ENCODE peak calls at places on chromosomes 3 and 15, in ten cellular contexts. R, Y, T, Z, N, V, X, O, P and Q are unnamed samples.

GRCh38 chr3:41304603-41305002 is 105.3 kb downstream of the CTNNB1 start:
- DNase-seq in R (no peak), Y (no peak), T (no peak), Z (no peak), N (no peak), V (no peak), X (no peak), O (no peak), P (peak), Q (peak)

GRCh38 chr3:158770254-158771017 is 31.4 kb upstream of the MFSD1 start:
- DNase-seq in R (no peak), Y (no peak), T (no peak), Z (no peak), N (no peak), V (no peak), X (peak), O (no peak), P (no peak), Q (no peak)

GRCh38 chr15:65195542-65196026 is 10.4 kb upstream of the CLPX start:
- DNase-seq in R (no peak), Y (no peak), T (no peak), Z (no peak), N (no peak), V (peak), X (no peak), O (no peak), P (peak), Q (no peak)

GRCh38 chr15:73851679-73852078 is 21.7 kb upstream of the TBC1D21 start:
- DNase-seq in R (peak), Y (peak), T (peak), Z (peak), N (no peak), V (no peak), X (peak), O (peak), P (peak), Q (no peak)

GRCh38 chr3:114490829-114491228 is 197.0 kb downstream of the TIGIT start:
- DNase-seq in R (no peak), Y (no peak), T (no peak), Z (no peak), N (no peak), V (no peak), X (no peak), O (no peak), P (no peak), Q (no peak)

GRCh38 chr3:101779047-101779807 is at the start of gene NXPE3:
- DNase-seq in R (peak), Y (peak), T (peak), Z (peak), N (peak), V (no peak), X (peak), O (peak), P (peak), Q (peak)

GRCh38 chr3:174322789-174323188 is 536.3 kb upstream of the NAALADL2 start:
- DNase-seq in R (no peak), Y (no peak), T (no peak), Z (no peak), N (no peak), V (no peak), X (no peak), O (no peak), P (no peak), Q (no peak)

GRCh38 chr15:83398591-83398990 is 48.5 kb upstream of the SH3GL3 start:
- DNase-seq in R (no peak), Y (no peak), T (no peak), Z (no peak), N (no peak), V (no peak), X (no peak), O (no peak), P (no peak), Q (no peak)

GRCh38 chr3:193314161-193314560 is 64.4 kb downstream of the ATP13A5 start:
- DNase-seq in R (no peak), Y (no peak), T (no peak), Z (no peak), N (peak), V (no peak), X (no peak), O (no peak), P (no peak), Q (no peak)

GRCh38 chr3:31353166-31353565 is 179.6 kb upstream of the STT3B start:
- DNase-seq in R (no peak), Y (no peak), T (no peak), Z (no peak), N (no peak), V (no peak), X (no peak), O (no peak), P (no peak), Q (no peak)

GRCh38 chr15:57477736-57478522 is 101.6 kb downstream of the CGNL1 start:
- DNase-seq in R (peak), Y (peak), T (no peak), Z (no peak), N (no peak), V (no peak), X (no peak), O (no peak), P (no peak), Q (no peak)

GRCh38 chr3:166570136-166570535 is 732.9 kb upstream of the BCHE start:
- DNase-seq in R (no peak), Y (no peak), T (no peak), Z (no peak), N (no peak), V (no peak), X (no peak), O (no peak), P (no peak), Q (no peak)

GRCh38 chr3:124837730-124838186 is 49.4 kb downstream of the ITGB5 start:
- DNase-seq in R (peak), Y (peak), T (peak), Z (peak), N (peak), V (no peak), X (peak), O (peak), P (peak), Q (peak)

GRCh38 chr15:40238927-40239591 is at the start of gene PAK6:
- DNase-seq in R (no peak), Y (peak), T (peak), Z (peak), N (peak), V (peak), X (peak), O (peak), P (peak), Q (peak)

GRCh38 chr15:86006546-86006945 is 73.1 kb upstream of the AGBL1 start:
- DNase-seq in R (no peak), Y (no peak), T (no peak), Z (no peak), N (no peak), V (no peak), X (no peak), O (no peak), P (no peak), Q (no peak)

GRCh38 chr3:40516201-40516600 is 8.6 kb upstream of the ZNF621 start:
- DNase-seq in R (no peak), Y (no peak), T (no peak), Z (no peak), N (no peak), V (no peak), X (no peak), O (no peak), P (no peak), Q (no peak)

GRCh38 chr3:64291956-64292355 is 66.7 kb upstream of the PRICKLE2 start:
- DNase-seq in R (no peak), Y (no peak), T (no peak), Z (no peak), N (no peak), V (no peak), X (no peak), O (no peak), P (no peak), Q (no peak)

GRCh38 chr3:147161833-147162232 is 244.5 kb downstream of the ZIC4 start:
- DNase-seq in R (no peak), Y (no peak), T (no peak), Z (no peak), N (no peak), V (no peak), X (no peak), O (no peak), P (no peak), Q (no peak)

GRCh38 chr3:179558742-179559364 is 3.9 kb upstream of the ACTL6A start:
- DNase-seq in R (peak), Y (peak), T (peak), Z (peak), N (peak), V (no peak), X (peak), O (peak), P (peak), Q (peak)

GRCh38 chr3:37987751-37988179 is 2.8 kb upstream of the VILL start:
- DNase-seq in R (no peak), Y (peak), T (peak), Z (no peak), N (no peak), V (no peak), X (no peak), O (no peak), P (no peak), Q (no peak)
- TF ChIP-seq POLR2A in R (no peak), Y (no peak), T (peak), Z (no peak), N (no peak), V (no peak), X (no peak), O (no peak), P (no peak), Q (no peak)

DNA sequence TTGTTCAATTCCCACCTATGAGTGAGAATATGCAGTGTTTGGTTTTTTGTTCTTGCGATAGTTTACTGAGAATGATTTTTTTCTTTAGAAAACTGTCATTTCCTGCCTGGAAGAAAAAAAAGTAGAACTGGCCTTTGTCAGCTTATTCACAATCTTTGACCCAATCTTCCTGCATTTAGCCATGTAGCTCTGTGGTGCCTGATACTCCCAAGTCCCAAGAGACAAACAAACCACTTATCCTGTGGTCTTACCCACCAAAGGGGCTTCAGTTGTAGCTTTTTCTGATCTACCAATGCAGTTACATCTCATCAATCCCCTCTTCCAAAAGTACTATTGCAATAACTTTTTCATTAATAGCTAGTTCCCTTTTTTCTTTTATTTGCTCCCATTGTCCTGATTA is 444.6 kb downstream of the GRM7 start:
- DNase-seq in R (no peak), Y (no peak), T (no peak), Z (no peak), N (no peak), V (no peak), X (no peak), O (no peak), P (no peak), Q (no peak)
- TF ChIP-seq POLR2A in R (no peak), Y (no peak), T (no peak), Z (no peak), N (no peak), V (no peak), X (no peak), O (no peak), P (no peak), Q (no peak)

GRCh38 chr3:98564282-98565005 is 29.0 kb downstream of the CPOX start:
- DNase-seq in R (no peak), Y (no peak), T (no peak), Z (no peak), N (no peak), V (no peak), X (no peak), O (no peak), P (no peak), Q (no peak)
- TF ChIP-seq POLR2A in R (no peak), Y (no peak), T (no peak), Z (no peak), N (no peak), V (no peak), X (no peak), O (no peak), P (no peak), Q (no peak)

GRCh38 chr15:63044645-63045437 is 2.3 kb downstream of the TPM1 start:
- DNase-seq in R (no peak), Y (no peak), T (no peak), Z (no peak), N (no peak), V (no peak), X (no peak), O (no peak), P (no peak), Q (no peak)
- TF ChIP-seq POLR2A in R (no peak), Y (no peak), T (peak), Z (peak), N (no peak), V (no peak), X (no peak), O (no peak), P (no peak), Q (no peak)

GRCh38 chr3:16177962-16178627 is 3.6 kb downstream of the GALNT15 start:
- DNase-seq in R (peak), Y (peak), T (peak), Z (no peak), N (peak), V (no peak), X (peak), O (peak), P (peak), Q (peak)

GRCh38 chr3:16174976-16175901 is 759 bp downstream of the GALNT15 start:
- DNase-seq in R (no peak), Y (no peak), T (no peak), Z (no peak), N (no peak), V (no peak), X (no peak), O (no peak), P (no peak), Q (no peak)

GRCh38 chr3:16178628-16178988 is 4.1 kb downstream of the GALNT15 start:
- DNase-seq in R (no peak), Y (no peak), T (no peak), Z (no peak), N (no peak), V (no peak), X (no peak), O (no peak), P (no peak), Q (no peak)

GRCh38 chr3:16174389-16174788 is at the start of gene GALNT15:
- DNase-seq in R (no peak), Y (peak), T (peak), Z (no peak), N (no peak), V (no peak), X (no peak), O (no peak), P (peak), Q (peak)

GRCh38 chr3:16176391-16177030 is 2.0 kb downstream of the GALNT15 start:
- DNase-seq in R (no peak), Y (no peak), T (no peak), Z (no peak), N (no peak), V (no peak), X (no peak), O (no peak), P (no peak), Q (no peak)
- TF ChIP-seq POLR2A in R (no peak), Y (no peak), T (no peak), Z (no peak), N (no peak), V (no peak), X (no peak), O (no peak), P (no peak), Q (no peak)

GRCh38 chr15:50353999-50354837 is 780 bp downstream of the GABPB1 start:
- DNase-seq in R (peak), Y (peak), T (peak), Z (peak), N (peak), V (no peak), X (peak), O (peak), P (peak), Q (peak)
- TF ChIP-seq POLR2A in R (peak), Y (no peak), T (peak), Z (peak), N (no peak), V (peak), X (peak), O (peak), P (no peak), Q (peak)

GRCh38 chr3:117695321-117695720 is 985.7 kb downstream of the TUSC7 start:
- DNase-seq in R (no peak), Y (no peak), T (no peak), Z (no peak), N (no peak), V (no peak), X (no peak), O (no peak), P (no peak), Q (no peak)

GRCh38 chr3:117688583-117688982 is 979.0 kb downstream of the TUSC7 start:
- DNase-seq in R (no peak), Y (no peak), T (no peak), Z (no peak), N (no peak), V (no peak), X (no peak), O (no peak), P (no peak), Q (no peak)

GRCh38 chr3:117696871-117697270 is 987.3 kb downstream of the TUSC7 start:
- DNase-seq in R (no peak), Y (no peak), T (no peak), Z (no peak), N (no peak), V (no peak), X (no peak), O (no peak), P (no peak), Q (no peak)

GRCh38 chr3:117695871-117696270 is 986.3 kb downstream of the TUSC7 start:
- DNase-seq in R (no peak), Y (no peak), T (no peak), Z (no peak), N (no peak), V (no peak), X (no peak), O (no peak), P (no peak), Q (no peak)

GRCh38 chr3:117692416-117692995 is 982.9 kb downstream of the TUSC7 start:
- DNase-seq in R (no peak), Y (no peak), T (no peak), Z (no peak), N (no peak), V (no peak), X (no peak), O (no peak), P (no peak), Q (no peak)
- TF ChIP-seq POLR2A in R (no peak), Y (no peak), T (no peak), Z (no peak), N (no peak), V (no peak), X (no peak), O (no peak), P (no peak), Q (no peak)

DNA sequence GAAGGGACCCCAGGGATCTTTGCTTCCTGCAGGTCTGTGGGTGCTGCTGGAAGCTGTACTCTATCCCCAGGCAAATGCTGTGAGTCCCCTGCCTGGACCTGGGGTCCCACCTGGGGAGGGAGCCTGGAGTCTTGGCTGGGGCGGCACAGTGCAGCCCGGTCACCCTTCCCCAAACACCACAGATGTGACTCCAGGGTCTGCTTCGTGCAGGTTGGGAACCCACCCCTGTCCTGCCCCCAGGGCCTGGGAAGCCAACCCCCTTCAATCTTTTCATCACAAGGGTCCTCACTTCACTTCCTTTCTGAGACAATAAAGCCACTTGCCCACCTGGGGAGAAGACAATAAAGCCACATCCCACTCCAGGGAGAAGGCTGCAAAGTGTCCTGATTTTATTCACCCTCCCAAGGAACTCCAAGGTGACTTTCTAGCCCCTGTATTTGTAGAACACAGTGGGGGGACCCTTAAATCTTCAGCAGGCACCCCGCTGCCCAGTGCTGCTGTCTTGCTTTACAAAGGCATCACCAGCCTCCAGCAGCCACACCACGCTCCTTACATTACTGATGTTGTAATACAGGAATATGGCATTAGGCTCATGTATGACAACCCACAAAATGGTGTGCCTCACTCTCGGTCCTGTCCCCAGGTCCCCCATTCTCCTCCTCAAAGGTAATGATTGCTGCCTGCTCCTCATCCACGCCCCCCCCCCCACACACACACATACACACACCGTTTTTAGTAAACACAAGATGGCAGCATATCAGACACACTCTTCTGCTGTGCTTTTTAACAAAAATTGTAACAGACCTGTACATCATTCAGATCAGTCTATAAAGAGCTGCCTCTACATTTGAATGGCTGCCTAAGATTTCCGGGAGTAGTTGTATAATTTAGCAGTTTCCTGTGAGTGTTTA is 9.9 kb downstream of the C3orf22 start:
- DNase-seq in R (no peak), Y (no peak), T (peak), Z (no peak), N (no peak), V (no peak), X (no peak), O (no peak), P (no peak), Q (no peak)
- TF ChIP-seq POLR2A in R (no peak), Y (no peak), T (no peak), Z (no peak), N (no peak), V (no peak), X (no peak), O (no peak), P (no peak), Q (no peak)

GRCh38 chr3:46926871-46927717 is 49.5 kb downstream of the CCDC12 start:
- DNase-seq in R (no peak), Y (no peak), T (peak), Z (no peak), N (no peak), V (no peak), X (no peak), O (no peak), P (peak), Q (no peak)
- TF ChIP-seq POLR2A in R (no peak), Y (no peak), T (no peak), Z (no peak), N (no peak), V (no peak), X (no peak), O (no peak), P (no peak), Q (no peak)

GRCh38 chr15:100932676-100933348 is 13.7 kb downstream of the LRRK1 start:
- DNase-seq in R (no peak), Y (no peak), T (no peak), Z (no peak), N (no peak), V (no peak), X (no peak), O (no peak), P (no peak), Q (no peak)

GRCh38 chr15:100930306-100930848 is 11.2 kb downstream of the LRRK1 start:
- DNase-seq in R (no peak), Y (no peak), T (no peak), Z (no peak), N (no peak), V (no peak), X (no peak), O (no peak), P (no peak), Q (no peak)

GRCh38 chr15:100929641-100930042 is 10.5 kb downstream of the LRRK1 start:
- DNase-seq in R (no peak), Y (no peak), T (no peak), Z (no peak), N (no peak), V (no peak), X (no peak), O (no peak), P (no peak), Q (peak)

GRCh38 chr15:100928632-100929280 is 9.6 kb downstream of the LRRK1 start:
- DNase-seq in R (no peak), Y (no peak), T (peak), Z (no peak), N (no peak), V (no peak), X (no peak), O (no peak), P (no peak), Q (peak)

GRCh38 chr15:100931143-100931890 is 12.2 kb downstream of the LRRK1 start:
- DNase-seq in R (no peak), Y (no peak), T (peak), Z (no peak), N (no peak), V (no peak), X (no peak), O (no peak), P (no peak), Q (no peak)
- TF ChIP-seq POLR2A in R (no peak), Y (no peak), T (no peak), Z (no peak), N (no peak), V (no peak), X (no peak), O (no peak), P (no peak), Q (no peak)